ENCODE peak calls at places on chromosomes 6 and 20, in nine cellular contexts. Y, F, L, V, C, S, O, Q and J are unnamed samples.

GRCh38 chr20:62952373-62953166 is at the start of gene SLC17A9:
- DNase-seq in O (peak; percentile 60), V (peak; percentile 59), S (peak; percentile 92), Y (peak; percentile 86), Q (no peak), L (peak; percentile 64), F (no peak), C (peak; percentile 43), J (peak; percentile 84)

GRCh38 chr20:37327748-37328147 is 18.2 kb upstream of the SRC start:
- DNase-seq in O (no peak), C (peak; percentile 75), V (peak; percentile 67), S (peak; percentile 67), Q (no peak), Y (no peak), L (peak; percentile 85), F (no peak), J (peak; percentile 79)

GRCh38 chr6:34791164-34791841 is 580 bp upstream of the BLTP3A start:
- DNase-seq in L (peak; percentile 46), Q (no peak), F (peak; percentile 58), V (peak; percentile 36), O (peak; percentile 70), S (peak; percentile 71), Y (peak; percentile 75), C (no peak), J (peak; percentile 24)

GRCh38 chr6:95227301-95227700 is 350.0 kb upstream of the MANEA start:
- DNase-seq in F (no peak), L (no peak), Q (no peak), Y (no peak), C (no peak), S (no peak), V (no peak), O (no peak), J (no peak)

GRCh38 chr6:34459899-34460593 is 5.8 kb upstream of the PACSIN1 start:
- DNase-seq in Q (no peak), L (no peak), C (no peak), V (peak; percentile 49), F (peak; percentile 19), Y (peak; percentile 87), S (no peak), O (peak; percentile 62), J (no peak)

GRCh38 chr6:7528565-7528964 is 12.9 kb upstream of the DSP start:
- DNase-seq in Y (no peak), O (no peak), S (no peak), F (no peak), V (no peak), C (no peak), L (no peak), Q (no peak), J (no peak)

GRCh38 chr6:27138837-27139752 is 108.4 kb upstream of the PRSS16 start:
- DNase-seq in Q (no peak), Y (peak; percentile 97), L (no peak), S (peak; percentile 72), C (no peak), V (no peak), O (peak; percentile 78), F (peak; percentile 73), J (peak; percentile 60)

GRCh38 chr20:5947276-5947675 is 3.1 kb downstream of the TRMT6 start:
- DNase-seq in O (no peak), C (no peak), L (no peak), F (no peak), Q (no peak), V (no peak), Y (no peak), S (no peak), J (no peak)

GRCh38 chr6:10759312-10759839 is 11.8 kb downstream of the TMEM14B start:
- DNase-seq in S (no peak), L (no peak), F (no peak), C (no peak), Q (no peak), Y (peak; percentile 84), O (no peak), V (no peak), J (no peak)

GRCh38 chr6:89023591-89024441 is 56.7 kb upstream of the PNRC1 start:
- DNase-seq in Y (no peak), C (no peak), F (peak; percentile 26), L (no peak), Q (no peak), O (no peak), V (peak; percentile 29), S (no peak), J (no peak)

GRCh38 chr6:170131351-170131750 is 159.5 kb downstream of the DLL1 start:
- DNase-seq in L (no peak), Q (no peak), Y (no peak), C (no peak), S (no peak), O (no peak), F (no peak), V (no peak), J (no peak)

GRCh38 chr6:37758647-37759046 is 60.9 kb upstream of the ZFAND3 start:
- DNase-seq in Y (no peak), F (no peak), L (no peak), V (no peak), C (no peak), Q (no peak), O (no peak), S (no peak), J (no peak)

GRCh38 chr20:1934578-1935573 is 39.7 kb downstream of the SIRPA start:
- DNase-seq in O (no peak), Q (no peak), S (no peak), F (peak; percentile 34), Y (no peak), L (no peak), C (peak; percentile 69), V (peak; percentile 84), J (peak; percentile 88)

GRCh38 chr20:44696315-44696714 is 18.9 kb upstream of the CCN5 start:
- DNase-seq in Q (no peak), L (peak; percentile 15), S (no peak), V (no peak), C (no peak), Y (peak; percentile 34), O (no peak), F (no peak), J (no peak)

GRCh38 chr6:71982385-71982784 is 96.0 kb downstream of the RIMS1 start:
- DNase-seq in C (no peak), L (no peak), Q (no peak), Y (no peak), F (no peak), O (no peak), S (no peak), V (no peak), J (no peak)

GRCh38 chr6:157822221-157823000 is 635 bp upstream of the SNX9 start:
- DNase-seq in F (peak; percentile 27), C (no peak), Q (no peak), L (peak; percentile 68), S (no peak), V (peak; percentile 14), Y (peak; percentile 51), O (peak; percentile 65), J (peak; percentile 37)

GRCh38 chr6:70651326-70651905 is 16.3 kb upstream of the SMAP1 start:
- DNase-seq in Q (no peak), O (no peak), L (no peak), Y (no peak), C (no peak), S (no peak), V (no peak), F (no peak), J (no peak)

GRCh38 chr6:88870728-88871330 is 92.6 kb downstream of the RNGTT start:
- DNase-seq in L (no peak), F (peak; percentile 34), O (peak; percentile 49), S (no peak), Q (no peak), V (no peak), Y (peak; percentile 70), C (no peak), J (no peak)

GRCh38 chr6:27795697-27796494 is 116.3 kb downstream of the OR2B2 start:
- DNase-seq in F (peak; percentile 73), Y (peak; percentile 96), O (no peak), L (peak; percentile 37), S (no peak), C (no peak), V (no peak), Q (no peak), J (no peak)

GRCh38 chr6:53985361-53985760 is 125.9 kb upstream of the MLIP start:
- DNase-seq in Q (no peak), C (no peak), V (no peak), F (no peak), Y (no peak), O (no peak), L (no peak), S (no peak), J (no peak)

GRCh38 chr6:84877515-84878210 is 113.3 kb upstream of the TBX18 start:
- DNase-seq in F (no peak), O (no peak), V (no peak), Y (no peak), S (no peak), L (no peak), Q (no peak), C (no peak), J (no peak)
- H3K4me3 ChIP-seq in F (no peak overlapping the region), O (no peak overlapping the region), V (no peak overlapping the region), Y (no peak overlapping the region), S (no peak overlapping the region), L (no peak overlapping the region), Q (no peak overlapping the region), C (no peak overlapping the region), J (no peak overlapping the region)

GRCh38 chr6:2077826-2078225 is 167.6 kb downstream of the GMDS start:
- DNase-seq in O (no peak), C (no peak), V (no peak), Y (no peak), Q (no peak), S (no peak), L (no peak), F (no peak), J (no peak)
- TF ChIP-seq CTCF in O (no peak), C (no peak), V (no peak), Y (no peak), Q (no peak), S (no peak), L (no peak), F (no peak), J (no peak)

DNA sequence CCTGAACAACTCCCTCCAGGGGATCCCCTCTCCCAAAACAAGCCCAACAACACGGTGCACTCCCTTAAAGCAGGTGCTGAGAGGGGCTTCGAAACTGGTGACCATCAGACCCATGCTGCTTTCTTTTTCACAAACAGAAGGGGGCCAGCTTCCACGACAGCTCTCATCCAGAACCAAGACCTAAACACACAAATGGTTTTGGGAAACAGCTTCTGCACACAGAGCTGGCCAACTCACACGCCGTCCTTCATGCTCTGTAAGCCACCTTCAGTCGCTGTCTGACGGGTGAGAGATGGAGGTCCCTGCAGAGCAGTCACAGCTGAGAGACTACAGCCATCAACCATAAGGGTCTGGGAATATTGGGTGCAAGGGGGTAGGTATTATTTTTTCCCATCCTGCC is 76.3 kb downstream of the ZMYND8 start:
- DNase-seq in Y (no peak), S (no peak), O (no peak), Q (no peak), V (no peak), C (no peak), L (no peak), F (no peak), J (no peak)
- H3K36me3 ChIP-seq in Y (peaks cover 73% of the 10 kb centered on the region), S (peaks cover 6% of the 10 kb centered on the region), O (peaks cover 46% of the 10 kb centered on the region), Q (peaks cover 50% of the 10 kb centered on the region), V (peaks cover 31% of the 10 kb centered on the region), C (peaks cover 13% of the 10 kb centered on the region), L (no peaks in the 10 kb centered on the region), F (peaks cover 67% of the 10 kb centered on the region), J (peaks cover 82% of the 10 kb centered on the region)

DNA sequence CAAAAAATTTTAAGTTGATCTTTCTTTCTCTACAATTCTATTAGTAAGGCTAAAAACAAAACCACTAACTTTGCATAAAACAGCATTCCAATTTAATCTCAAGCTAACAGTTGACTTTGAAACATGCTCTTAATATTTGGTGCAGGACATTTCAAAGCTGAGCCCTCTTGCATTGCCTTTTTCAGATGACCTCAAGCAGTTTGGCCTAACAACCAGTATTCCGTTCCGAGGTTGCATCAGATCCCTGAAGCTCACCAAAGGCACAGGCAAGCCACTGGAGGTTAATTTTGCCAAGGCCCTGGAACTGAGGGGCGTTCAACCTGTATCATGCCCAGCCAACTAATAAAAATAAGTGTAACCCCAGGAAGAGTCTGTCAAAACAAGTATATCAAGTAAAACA is 194.0 kb downstream of the ARHGAP18 start:
- DNase-seq in O (no peak), Q (no peak), Y (no peak), C (no peak), F (no peak), S (no peak), L (no peak), V (no peak), J (no peak)
- H3K4me3 ChIP-seq in O (no peak overlapping the region), Q (no peak overlapping the region), Y (no peak overlapping the region), C (no peak overlapping the region), F (no peak overlapping the region), S (no peak overlapping the region), L (no peak overlapping the region), V (no peak overlapping the region), J (no peak overlapping the region)